ENCODE peak calls at places on chromosomes 2 and 18, in ten cellular contexts. L is prostate gland, Z is colonic mucosa, C is fibroblast of pulmonary artery, F is AG10803, B is OCI-LY7, G is gastrocnemius medialis, J is endothelial cell, P is Calu3, U is bronchial epithelial cell. I is an unnamed sample.
A peak's percentile ranks its signal among the peaks of the same experiment; 100 is the strongest.

GRCh38 chr2:174012347-174013309 is 47.5 kb upstream of the SP3 start:
- DNase-seq in J (peak; percentile 30), L (peak; percentile 62), C (peak; percentile 71), G (peak; percentile 67), F (peak; percentile 55), U (no peak), Z (peak; percentile 57), B (no peak), P (no peak), I (no peak)

GRCh38 chr2:130869441-130870160 is 32.9 kb downstream of the ARHGEF4 start:
- DNase-seq in G (no peak), F (no peak), Z (no peak), C (peak; percentile 44), L (no peak), P (no peak), B (no peak), U (peak; percentile 22), J (no peak), I (no peak)

GRCh38 chr2:149832256-149832655 is 244.7 kb upstream of the MMADHC start:
- DNase-seq in F (peak; percentile 8), B (no peak), Z (no peak), C (no peak), U (no peak), L (no peak), G (no peak), P (no peak), J (no peak), I (no peak)

GRCh38 chr2:71064754-71065621 is 3.5 kb upstream of the NAGK start:
- DNase-seq in G (no peak), J (no peak), Z (no peak), L (no peak), C (no peak), P (no peak), F (peak; percentile 54), B (peak; percentile 80), U (peak; percentile 63), I (no peak)

GRCh38 chr2:95344208-95344570 is 47.0 kb downstream of the KCNIP3 start:
- DNase-seq in G (no peak), C (no peak), L (no peak), U (no peak), B (no peak), F (no peak), J (no peak), P (no peak), Z (no peak), I (no peak)

GRCh38 chr2:199861116-199861774 is 10.3 kb upstream of the FTCDNL1 start:
- DNase-seq in B (peak; percentile 38), Z (no peak), F (peak; percentile 41), L (no peak), C (peak; percentile 48), J (no peak), P (no peak), G (no peak), U (peak; percentile 48), I (peak; percentile 15)

GRCh38 chr2:216643986-216644662 is 10.9 kb downstream of the IGFBP2 start:
- DNase-seq in P (peak; percentile 14), U (no peak), F (no peak), J (no peak), L (no peak), G (no peak), B (no peak), Z (no peak), C (peak; percentile 73), I (no peak)

GRCh38 chr18:74495581-74496507 is at the start of gene CNDP2:
- DNase-seq in C (peak; percentile 99), J (peak; percentile 100), B (peak; percentile 94), P (peak; percentile 100), G (peak; percentile 99), F (peak; percentile 98), Z (peak; percentile 100), L (peak; percentile 100), U (peak; percentile 95), I (peak; percentile 99)

GRCh38 chr2:152558174-152559091 is 158.8 kb downstream of the PRPF40A start:
- DNase-seq in L (no peak), B (no peak), J (no peak), U (no peak), F (peak; percentile 94), Z (no peak), C (peak; percentile 84), P (no peak), G (no peak), I (peak; percentile 77)

GRCh38 chr2:120012771-120013568 is at the start of gene EPB41L5:
- DNase-seq in C (peak; percentile 94), P (peak; percentile 93), L (peak; percentile 90), G (peak; percentile 91), J (peak; percentile 89), Z (peak; percentile 93), F (peak; percentile 85), B (peak; percentile 96), U (peak; percentile 81), I (peak; percentile 80)

GRCh38 chr2:67215214-67215613 is 181.9 kb upstream of the ETAA1 start:
- DNase-seq in U (peak; percentile 58), G (no peak), B (no peak), F (peak; percentile 40), L (no peak), P (peak; percentile 82), Z (peak; percentile 60), J (peak; percentile 64), C (peak; percentile 80), I (peak; percentile 13)
- TF ChIP-seq CTCF in U (peak; percentile 85), G (no peak), B (peak; percentile 31), F (peak; percentile 52), L (peak; percentile 32), P (peak; percentile 74), Z (peak; percentile 23), J (peak; percentile 24), C (peak; percentile 76), I (peak; percentile 76)

DNA sequence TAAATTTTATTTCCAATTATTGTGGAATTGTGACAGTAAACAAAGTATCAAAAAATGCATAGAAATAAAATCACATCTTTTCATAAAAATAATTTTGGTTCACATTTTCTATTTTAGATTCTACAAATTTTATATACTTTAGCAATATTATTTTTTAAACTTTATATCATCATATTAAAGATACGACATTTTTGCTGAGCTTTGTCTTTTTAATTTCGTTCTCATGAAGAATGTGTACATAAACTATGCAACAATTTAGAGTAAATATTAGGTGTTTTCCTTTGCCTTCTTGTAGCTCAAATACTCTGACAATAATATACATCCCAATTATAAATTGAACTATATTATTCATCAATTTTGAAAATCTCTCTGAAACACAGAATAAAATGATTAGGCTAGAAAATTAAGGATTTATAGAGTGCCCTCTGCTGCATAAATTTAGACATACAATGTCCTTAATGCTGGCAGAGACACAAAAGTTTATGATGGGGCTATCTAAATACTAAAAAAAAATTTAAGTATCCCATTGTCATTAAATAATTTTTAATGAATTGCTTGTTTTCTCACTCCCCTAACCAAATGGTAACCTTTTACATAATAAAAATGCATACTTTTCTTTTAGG is 45.7 kb downstream of the CCDC102B start:
- DNase-seq in Z (no peak), U (no peak), P (no peak), C (peak; percentile 31), F (no peak), J (no peak), G (no peak), L (no peak), B (no peak), I (no peak)
- TF ChIP-seq CTCF in Z (no peak), U (no peak), P (peak; percentile 21), C (peak; percentile 42), F (peak; percentile 35), J (no peak), G (no peak), L (no peak), B (peak; percentile 34), I (peak; percentile 65)

DNA sequence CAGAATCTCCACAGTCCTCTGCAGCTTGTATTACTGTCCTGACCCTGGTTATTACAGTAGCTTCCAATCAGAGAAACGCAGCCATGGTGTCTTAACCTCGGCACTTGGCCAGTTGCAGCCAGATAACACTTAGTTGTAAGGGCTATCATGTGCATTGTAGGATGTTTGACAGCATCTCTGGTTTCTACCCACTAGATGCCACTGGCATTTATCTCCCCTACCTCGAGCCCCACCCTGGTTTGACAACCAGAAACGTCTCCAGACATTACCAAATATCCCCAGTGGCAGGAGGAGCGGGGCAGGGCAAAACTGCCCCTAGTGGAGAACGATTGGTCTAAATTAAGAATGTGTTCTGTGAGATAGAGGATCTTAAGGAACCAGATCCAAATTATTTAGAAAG is 13.1 kb downstream of the DSG2 start:
- DNase-seq in U (no peak), J (no peak), Z (no peak), F (no peak), C (no peak), B (no peak), P (no peak), L (no peak), G (no peak), I (no peak)
- TF ChIP-seq CTCF in U (peak; percentile 18), J (peak; percentile 27), Z (no peak), F (no peak), C (peak; percentile 8), B (peak; percentile 45), P (no peak), L (no peak), G (no peak), I (no peak)

GRCh38 chr2:40488101-40488598 is 36.3 kb upstream of the SLC8A1 start:
- DNase-seq in C (peak; percentile 67), P (no peak), B (peak; percentile 50), F (peak; percentile 66), U (peak; percentile 18), J (no peak), Z (no peak), G (no peak), L (no peak), I (peak; percentile 45)
- TF ChIP-seq CTCF in C (peak; percentile 70), P (peak; percentile 40), B (peak; percentile 79), F (peak; percentile 72), U (peak; percentile 22), J (peak; percentile 81), Z (no peak), G (no peak), L (no peak), I (peak; percentile 88)

GRCh38 chr2:197798187-197798586 is 6.2 kb upstream of the PLCL1 start:
- DNase-seq in G (no peak), Z (no peak), B (no peak), L (no peak), J (no peak), U (no peak), P (no peak), F (no peak), C (no peak), I (no peak)
- TF ChIP-seq CTCF in G (no peak), Z (no peak), B (no peak), L (no peak), J (no peak), U (no peak), P (no peak), F (no peak), C (no peak), I (no peak)